ENCODE peak calls at places on chromosome 4, in four cellular contexts. V is HCT116, A is K562, R is HepG2. D is an unnamed sample. For H3K4me1, the result is how much of the 10 kb centered on the place peaks cover.

GRCh38 chr4:184432127-184432922 is 42.0 kb downstream of the IRF2 start:
- DNase-seq in V (no peak), A (no peak), R (no peak), D (no peak)

GRCh38 chr4:184826315-184827266 is 823 bp upstream of the ACSL1 start:
- DNase-seq in V (no peak), A (peak), R (no peak), D (no peak)

GRCh38 chr4:150960818-150961217 is 54.3 kb downstream of the LRBA start:
- DNase-seq in V (no peak), A (peak), R (peak), D (no peak)

GRCh38 chr4:1195894-1196401 is 23.6 kb upstream of the SPON2 start:
- DNase-seq in V (no peak), A (no peak), R (no peak), D (no peak)

GRCh38 chr4:78325244-78326187 is 226.1 kb upstream of the ANXA3 start:
- DNase-seq in V (no peak), A (no peak), R (no peak), D (no peak)

GRCh38 chr4:103244251-103244650 is 46.1 kb upstream of the CENPE start:
- DNase-seq in V (no peak), A (no peak), R (no peak), D (no peak)

GRCh38 chr4:133995243-133995960 is 206.2 kb downstream of the PABPC4L start:
- DNase-seq in V (no peak), A (no peak), R (no peak), D (no peak)

GRCh38 chr4:83546796-83547195 is 10.9 kb downstream of the GPAT3 start:
- DNase-seq in V (no peak), A (no peak), R (peak), D (no peak)

GRCh38 chr4:118348886-118349285 is 3.9 kb downstream of the PRSS12 start:
- DNase-seq in V (no peak), A (no peak), R (no peak), D (no peak)

GRCh38 chr4:183600189-183600685 is 58.7 kb downstream of the RWDD4 start:
- DNase-seq in V (no peak), A (peak), R (peak), D (no peak)

GRCh38 chr4:98951710-98952109 is 22.8 kb upstream of the EIF4E start:
- DNase-seq in V (no peak), A (peak), R (no peak), D (no peak)

GRCh38 chr4:175891863-175892262 is 79.8 kb upstream of the GPM6A start:
- DNase-seq in V (peak), A (no peak), R (peak), D (peak)

GRCh38 chr4:33453916-33454315 is 2733.7 kb downstream of the PCDH7 start:
- DNase-seq in V (no peak), A (no peak), R (no peak), D (no peak)

GRCh38 chr4:168882650-168883233 is 127.3 kb downstream of the CBR4 start:
- DNase-seq in V (no peak), A (no peak), R (peak), D (no peak)

GRCh38 chr4:77990904-77991358 is 66.2 kb upstream of the FRAS1 start:
- DNase-seq in V (no peak), A (no peak), R (peak), D (no peak)

GRCh38 chr4:3482707-3483106 is 19.6 kb downstream of the DOK7 start:
- DNase-seq in V (no peak), A (no peak), R (no peak), D (no peak)

GRCh38 chr4:125123710-125124109 is 191.0 kb upstream of the FAT4 start:
- DNase-seq in V (no peak), A (no peak), R (no peak), D (no peak)
- TF ChIP-seq TCF7L2 in V (no peak), A (no peak), R (no peak), D (no peak)

GRCh38 chr4:38675167-38676121 is 11.4 kb downstream of the KLF3 start:
- DNase-seq in V (peak), A (peak), R (peak), D (peak)

GRCh38 chr4:38672247-38673071 is 8.5 kb downstream of the KLF3 start:
- DNase-seq in V (no peak), A (peak), R (peak), D (no peak)

GRCh38 chr4:38671594-38671943 is 7.6 kb downstream of the KLF3 start:
- DNase-seq in V (no peak), A (no peak), R (no peak), D (no peak)

GRCh38 chr4:38674206-38675144 is 10.5 kb downstream of the KLF3 start:
- DNase-seq in V (no peak), A (peak), R (peak), D (no peak)

GRCh38 chr4:38673109-38673978 is 9.3 kb downstream of the KLF3 start:
- DNase-seq in V (peak), A (peak), R (peak), D (no peak)
- H3K4me1 ChIP-seq in V (half or more), A (under half), R (half or more), D (half or more)

GRCh38 chr4:44425614-44426208 is 22.9 kb downstream of the KCTD8 start:
- DNase-seq in V (no peak), A (no peak), R (no peak), D (no peak)
- TF ChIP-seq CTCF in V (no peak), A (no peak), R (peak), D (peak)

DNA sequence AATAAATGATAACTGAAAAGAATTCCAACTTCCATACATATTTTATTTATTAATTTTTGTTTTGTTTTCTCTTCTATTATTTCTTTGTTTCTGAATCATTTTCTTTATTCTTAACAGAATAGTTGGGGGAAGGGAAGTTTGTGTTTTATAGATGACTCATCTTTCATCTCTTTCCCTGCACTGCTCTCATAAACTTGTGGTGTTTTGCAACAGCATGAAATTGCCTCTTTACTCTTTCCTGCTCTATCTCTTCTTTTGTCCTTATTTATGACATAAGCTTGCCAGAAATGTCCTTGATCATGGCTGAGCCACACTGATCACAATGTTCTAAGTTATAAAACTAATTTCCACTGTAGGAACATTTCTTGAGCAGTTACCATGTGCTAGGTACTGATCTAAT is 22.3 kb downstream of the QRFPR start:
- DNase-seq in V (peak), A (no peak), R (no peak), D (no peak)
- TF ChIP-seq TCF7L2 in V (peak), A (no peak), R (no peak), D (no peak)

DNA sequence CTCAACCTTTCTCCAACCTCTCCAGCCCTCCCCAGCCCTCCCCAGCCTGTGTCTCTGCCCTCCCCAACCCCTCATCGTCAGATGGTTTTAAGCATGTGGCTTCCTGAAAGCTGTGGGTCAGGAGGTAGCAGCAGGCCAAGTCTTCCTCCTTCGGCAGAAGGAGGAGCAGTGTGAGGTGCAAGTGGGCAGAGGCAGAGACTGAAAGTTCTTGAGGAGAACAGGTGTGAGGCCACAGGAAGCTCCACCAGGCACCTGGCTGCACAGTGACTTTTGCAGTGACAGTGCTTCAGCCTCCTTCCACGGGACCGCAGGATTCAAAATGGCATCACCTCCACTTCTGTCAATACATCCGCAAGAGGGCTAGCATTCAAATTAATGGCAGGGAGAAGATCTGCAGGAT is 203.9 kb upstream of the LEF1 start:
- DNase-seq in V (no peak), A (no peak), R (no peak), D (no peak)
- H3K4me1 ChIP-seq in V (under half), A (under half), R (under half), D (under half)

DNA sequence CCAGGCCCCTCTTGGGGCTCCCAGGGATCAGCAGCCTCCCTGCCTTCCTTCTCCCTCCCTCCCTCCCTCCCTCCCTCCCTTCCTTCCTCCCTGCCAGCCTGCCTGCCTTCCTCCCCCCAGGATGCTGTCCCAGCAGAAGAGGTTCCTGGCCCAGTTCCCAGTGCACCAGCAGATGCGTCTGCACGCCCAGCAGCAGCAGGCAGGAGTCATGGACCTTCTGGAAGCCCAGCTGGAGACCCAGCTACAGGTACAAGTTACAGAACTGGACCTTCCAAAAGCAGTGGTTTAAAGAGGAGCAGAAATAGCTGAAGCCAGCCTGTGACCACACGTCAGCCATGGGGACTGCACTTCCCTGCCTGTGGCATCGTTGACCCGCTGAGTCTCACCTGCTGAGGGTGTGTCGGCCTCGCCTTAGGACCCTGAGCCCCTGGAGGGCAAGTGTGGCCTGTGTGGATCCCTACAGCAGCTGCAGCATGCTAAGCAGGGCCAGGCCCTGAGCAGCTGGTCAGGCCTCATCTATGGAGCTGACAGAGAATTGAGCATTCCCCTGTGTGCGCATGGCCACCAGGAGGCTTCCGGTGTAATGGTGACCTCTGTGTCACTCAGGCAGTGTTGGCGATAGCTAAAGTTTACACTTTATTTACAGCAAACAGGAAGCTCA is 84.7 kb downstream of the CRMP1 start:
- DNase-seq in V (no peak), A (no peak), R (no peak), D (no peak)
- TF ChIP-seq CTCF in V (no peak), A (peak), R (no peak), D (no peak)

D was measured in Panc1.